ENCODE peak calls at places on chromosomes 4 and X, in nine cellular contexts. G is astrocyte of the spinal cord, E is tibial artery, U is HFF-Myc, D is IMR-90, R is lower leg skin, M is fibroblast of mammary gland, B is OCI-LY7, H is colonic mucosa. K is an unnamed sample.

GRCh38 chr4:95263960-95264359 is 284.8 kb downstream of the UNC5C start:
- DNase-seq in G (no peak), E (no peak), H (no peak), M (no peak), B (no peak), D (no peak), U (no peak), R (no peak), K (no peak)

GRCh38 chr4:5967783-5968182 is 50.4 kb downstream of the C4orf50 start:
- DNase-seq in U (no peak), D (no peak), R (peak), M (no peak), B (no peak), G (no peak), E (peak), H (no peak), K (no peak)

GRCh38 chr4:123505457-123506310 is 109.1 kb downstream of the SPRY1 start:
- DNase-seq in H (peak), B (peak), M (peak), U (no peak), E (peak), G (peak), D (peak), R (peak), K (no peak)

GRCh38 chr4:137635108-137635507 is 102.8 kb upstream of the PCDH18 start:
- DNase-seq in B (no peak), G (no peak), U (no peak), H (no peak), R (no peak), E (no peak), M (peak), D (peak), K (no peak)

GRCh38 chrX:136694491-136695087 is 46.6 kb downstream of the CD40LG start:
- DNase-seq in D (peak), U (peak), H (no peak), E (no peak), M (peak), G (peak), R (no peak), B (peak), K (peak)

GRCh38 chrX:15525664-15526416 is 25.2 kb downstream of the BMX start:
- DNase-seq in U (no peak), H (no peak), G (no peak), D (no peak), E (no peak), B (no peak), R (no peak), M (no peak), K (no peak)

GRCh38 chr4:159042097-159042605 is 60.7 kb upstream of the RAPGEF2 start:
- DNase-seq in U (no peak), R (no peak), G (no peak), M (no peak), B (no peak), D (no peak), H (peak), E (no peak), K (no peak)

GRCh38 chr4:156255205-156255604 is 301.5 kb upstream of the CTSO start:
- DNase-seq in M (no peak), D (no peak), R (no peak), G (peak), H (no peak), E (no peak), U (no peak), B (no peak), K (no peak)

GRCh38 chr4:57342406-57342805 is 232.2 kb upstream of the IGFBP7 start:
- DNase-seq in M (peak), B (no peak), E (no peak), R (no peak), U (no peak), G (peak), H (no peak), D (peak), K (no peak)

GRCh38 chrX:12076046-12076445 is 62.2 kb upstream of the FRMPD4 start:
- DNase-seq in B (no peak), U (no peak), R (no peak), D (peak), M (peak), H (no peak), E (no peak), G (peak), K (no peak)

GRCh38 chr4:53919605-53920004 is 144.8 kb downstream of the CHIC2 start:
- DNase-seq in G (no peak), E (no peak), B (no peak), R (no peak), D (no peak), H (no peak), U (no peak), M (no peak), K (no peak)

GRCh38 chrX:47523297-47523696 is 37.7 kb upstream of the ARAF start:
- DNase-seq in U (no peak), G (peak), B (peak), E (peak), M (peak), H (peak), R (peak), D (peak), K (peak)

GRCh38 chr4:39476181-39476873 is 17.5 kb downstream of the LIAS start:
- DNase-seq in M (peak), G (no peak), H (no peak), R (no peak), U (no peak), E (no peak), B (no peak), D (peak), K (no peak)

GRCh38 chr4:68872442-68873217 is 56.8 kb downstream of the UGT2B10 start:
- DNase-seq in D (no peak), H (no peak), U (no peak), E (no peak), G (no peak), M (no peak), B (no peak), R (no peak), K (no peak)

GRCh38 chr4:39354178-39354503 is 12.0 kb downstream of the RFC1 start:
- DNase-seq in R (no peak), H (no peak), M (no peak), G (no peak), D (no peak), U (no peak), B (no peak), E (no peak), K (no peak)

GRCh38 chrX:105945266-105945665 is 93.3 kb downstream of the SERPINA7 start:
- DNase-seq in D (no peak), M (no peak), E (no peak), G (no peak), B (no peak), H (no peak), R (no peak), U (no peak), K (no peak)

GRCh38 chrX:31227250-31227649 is 155.4 kb upstream of the FTHL17 start:
- DNase-seq in E (no peak), B (no peak), M (peak), G (no peak), U (no peak), D (peak), H (no peak), R (no peak), K (no peak)

GRCh38 chr4:167767281-167767680 is 325.1 kb upstream of the ANXA10 start:
- DNase-seq in H (no peak), E (no peak), D (no peak), R (no peak), U (no peak), G (no peak), M (no peak), B (no peak), K (no peak)

GRCh38 chr4:8167291-8167690 is 8.7 kb upstream of the ABLIM2 start:
- DNase-seq in M (no peak), B (no peak), H (no peak), U (no peak), R (no peak), E (no peak), G (no peak), D (no peak), K (no peak)

GRCh38 chr4:185541251-185541671 is 6.0 kb upstream of the PDLIM3 start:
- DNase-seq in M (no peak), D (no peak), B (no peak), U (no peak), G (peak), H (peak), E (peak), R (no peak), K (no peak)

GRCh38 chr4:133186210-133186609 is 37.1 kb downstream of the PCDH10 start:
- DNase-seq in D (peak), U (no peak), B (no peak), E (no peak), M (no peak), G (peak), H (no peak), R (no peak), K (no peak)

GRCh38 chr4:127113852-127114362 is 518.9 kb upstream of the INTU start:
- DNase-seq in B (no peak), G (no peak), E (no peak), D (no peak), M (no peak), R (no peak), H (no peak), U (no peak), K (no peak)

GRCh38 chr4:57137261-57137660 is 27.1 kb upstream of the IGFBP7 start:
- DNase-seq in B (no peak), R (no peak), D (no peak), U (no peak), G (no peak), H (no peak), M (no peak), E (no peak), K (no peak)

GRCh38 chrX:23478561-23478960 is 143.9 kb downstream of the PTCHD1 start:
- DNase-seq in U (no peak), G (no peak), B (no peak), E (no peak), M (no peak), D (no peak), H (no peak), R (no peak), K (no peak)

GRCh38 chr4:153539058-153539826 is 73.1 kb downstream of the TMEM131L start:
- DNase-seq in H (no peak), B (no peak), G (peak), E (no peak), M (no peak), U (no peak), D (no peak), R (no peak), K (no peak)

GRCh38 chr4:57270350-57270749 is 160.2 kb upstream of the IGFBP7 start:
- DNase-seq in D (no peak), M (peak), R (no peak), H (no peak), B (no peak), E (no peak), U (no peak), G (no peak), K (no peak)

GRCh38 chr4:127425911-127426310 is 206.8 kb upstream of the INTU start:
- DNase-seq in D (no peak), R (no peak), U (no peak), H (no peak), E (no peak), B (no peak), M (no peak), G (no peak), K (no peak)

GRCh38 chrX:40007746-40008705 is 89.7 kb downstream of the BCOR start:
- DNase-seq in U (no peak), D (no peak), B (no peak), H (no peak), M (no peak), R (no peak), E (no peak), G (no peak), K (no peak)

GRCh38 chrX:68868316-68868715 is 39.5 kb downstream of the EFNB1 start:
- DNase-seq in D (no peak), R (no peak), B (no peak), G (peak), U (no peak), H (no peak), M (no peak), E (no peak), K (no peak)

GRCh38 chr4:89064848-89065247 is 7.9 kb upstream of the FAM13A start:
- DNase-seq in D (no peak), B (no peak), E (no peak), H (no peak), R (no peak), M (peak), G (peak), U (no peak), K (no peak)

GRCh38 chr4:177033130-177033529 is 240.4 kb upstream of the VEGFC start:
- DNase-seq in E (no peak), D (no peak), B (no peak), U (no peak), R (no peak), M (no peak), H (no peak), G (no peak), K (no peak)

GRCh38 chr4:110518889-110519490 is 43.0 kb downstream of the ENPEP start:
- DNase-seq in U (no peak), M (peak), D (peak), E (no peak), B (peak), R (no peak), H (peak), G (peak), K (no peak)

GRCh38 chr4:179196511-179196910 is 1754.3 kb upstream of the AGA start:
- DNase-seq in H (no peak), D (peak), E (no peak), B (no peak), M (no peak), R (no peak), G (peak), U (no peak), K (no peak)

GRCh38 chr4:14169460-14169859 is 541.9 kb upstream of the BOD1L1 start:
- DNase-seq in D (peak), M (peak), H (no peak), B (no peak), G (peak), R (no peak), E (no peak), U (no peak), K (no peak)

GRCh38 chrX:78747471-78747870 is at the start of gene LPAR4:
- DNase-seq in B (no peak), U (no peak), H (no peak), D (no peak), M (peak), G (peak), R (no peak), E (no peak), K (no peak)
- H3K4me3 ChIP-seq in B (no peak), U (peak), H (no peak), D (peak), M (peak), G (peak), R (no peak), E (peak), K (no peak)

DNA sequence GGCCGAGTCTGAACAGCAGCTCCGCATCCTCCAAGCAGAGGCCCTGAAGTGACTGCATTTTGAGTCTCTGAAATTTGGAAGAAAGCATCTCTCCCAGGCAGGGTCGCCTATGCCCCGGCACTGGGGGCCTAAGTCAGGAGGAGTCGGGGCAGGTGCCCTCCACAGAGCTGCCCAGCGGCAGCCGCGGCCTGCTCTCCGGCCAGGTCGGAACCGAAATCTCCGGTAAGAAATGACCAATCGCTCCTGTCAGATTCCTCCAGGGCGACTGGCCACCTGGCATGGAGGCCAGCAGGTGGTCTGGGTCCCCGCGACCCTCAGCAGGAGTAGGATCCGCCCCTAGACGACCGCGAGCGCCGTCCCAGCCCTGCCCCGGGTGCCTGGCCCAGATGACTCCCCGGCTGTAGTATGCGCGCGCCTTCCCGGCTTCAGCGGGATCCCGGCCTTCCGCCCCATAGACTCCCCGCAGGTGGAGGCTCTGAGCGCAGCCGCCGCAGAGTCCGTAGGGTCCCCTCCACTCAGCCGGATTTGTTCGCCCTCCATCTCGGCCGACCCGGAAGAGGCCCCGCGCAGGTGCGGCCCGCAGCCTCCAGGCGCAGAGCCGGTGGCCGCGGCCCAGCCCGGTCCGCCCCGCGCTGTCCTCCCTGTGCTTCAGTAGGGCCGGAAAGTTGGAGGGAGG is 1.5 kb downstream of the NKX1-1 start:
- DNase-seq in R (peak), D (no peak), U (no peak), E (no peak), M (no peak), H (peak), G (no peak), B (no peak), K (no peak)
- H3K4me3 ChIP-seq in R (no peak), D (no peak), U (no peak), E (no peak), M (no peak), H (no peak), G (no peak), B (no peak), K (no peak)

GRCh38 chr4:24210332-24210902 is 320.6 kb upstream of the PPARGC1A start:
- DNase-seq in H (no peak), B (no peak), D (peak), R (peak), G (peak), E (peak), M (peak), U (no peak), K (no peak)
- H3K4me3 ChIP-seq in H (no peak), B (no peak), D (no peak), R (no peak), G (no peak), E (no peak), M (no peak), U (no peak), K (no peak)

DNA sequence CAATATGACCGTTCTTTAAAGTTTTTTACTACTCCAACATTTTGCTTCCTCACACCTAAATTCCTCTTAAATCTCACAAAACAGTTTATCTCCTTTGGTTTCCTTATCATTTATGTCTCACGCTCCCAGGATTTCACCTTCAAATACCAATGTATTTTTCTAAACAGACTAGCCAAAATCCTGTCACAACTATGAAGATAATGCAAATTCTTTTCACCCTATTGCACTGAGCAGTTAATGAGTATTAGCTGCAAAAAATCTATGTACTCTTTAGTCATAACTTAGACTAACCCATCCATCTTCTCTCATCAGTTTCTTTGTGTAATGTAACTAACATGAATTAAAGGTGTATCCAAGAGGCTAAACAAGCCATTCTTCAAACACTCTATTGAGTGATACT is 151.3 kb downstream of the COMMD8 start:
- DNase-seq in G (no peak), D (no peak), M (no peak), R (no peak), H (no peak), E (no peak), U (no peak), B (no peak), K (no peak)
- H3K4me3 ChIP-seq in G (no peak), D (no peak), M (no peak), R (no peak), H (no peak), E (no peak), U (no peak), B (no peak), K (no peak)

GRCh38 chrX:134546187-134546586 is 86.2 kb downstream of the HPRT1 start:
- DNase-seq in D (no peak), R (no peak), G (no peak), H (no peak), U (no peak), E (no peak), M (no peak), B (no peak), K (no peak)

GRCh38 chrX:134548844-134549205 is 88.9 kb downstream of the HPRT1 start:
- DNase-seq in R (no peak), U (no peak), H (no peak), D (no peak), B (no peak), M (no peak), E (no peak), G (no peak), K (no peak)

GRCh38 chrX:134547047-134547679 is 87.2 kb downstream of the HPRT1 start:
- DNase-seq in R (no peak), H (no peak), M (peak), G (peak), E (no peak), D (peak), U (no peak), B (no peak), K (no peak)

GRCh38 chrX:134545524-134545923 is 85.6 kb downstream of the HPRT1 start:
- DNase-seq in G (no peak), M (peak), D (no peak), R (no peak), B (no peak), U (no peak), H (no peak), E (no peak), K (no peak)

GRCh38 chrX:134548257-134548732 is 88.3 kb downstream of the HPRT1 start:
- DNase-seq in G (no peak), H (no peak), U (no peak), R (no peak), B (peak), D (no peak), E (no peak), M (peak), K (no peak)
- H3K4me3 ChIP-seq in G (peak), H (peak), U (peak), R (no peak), B (peak), D (peak), E (peak), M (peak), K (peak)

DNA sequence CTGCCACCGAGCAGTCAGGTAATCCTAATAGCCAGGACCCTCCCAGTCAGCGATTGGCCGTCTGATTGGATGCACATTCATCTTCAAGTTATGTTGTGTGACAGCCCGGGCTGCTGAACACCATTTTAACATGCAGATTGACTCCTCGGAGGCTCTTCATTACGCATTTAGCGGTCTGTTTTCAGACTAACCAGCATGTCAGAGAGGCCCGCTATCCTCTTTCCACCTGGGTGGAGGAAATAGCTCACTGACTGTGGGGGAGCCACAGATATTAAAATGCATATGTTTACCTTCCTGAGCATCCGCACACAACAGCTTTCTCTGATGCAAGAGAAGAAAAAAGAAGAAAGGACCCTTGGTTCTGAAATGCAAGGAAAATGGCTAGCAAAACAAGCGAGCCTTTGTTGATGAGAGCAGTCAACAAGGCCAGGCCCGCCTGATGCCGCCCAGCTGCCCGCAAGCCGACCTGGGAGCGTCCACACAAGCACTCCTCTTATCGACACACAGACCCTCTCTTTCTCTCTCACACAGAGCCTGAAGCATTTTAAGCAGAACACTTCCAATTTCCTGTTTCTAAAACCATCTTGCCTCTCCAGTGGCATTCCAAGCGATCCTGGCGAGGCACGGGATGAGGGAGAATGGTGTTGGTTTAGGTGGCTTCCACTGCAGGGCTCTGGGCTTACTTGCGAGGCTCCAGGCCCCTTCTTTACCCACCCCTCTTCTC is 118.3 kb downstream of the MGST2 start:
- DNase-seq in G (no peak), R (no peak), H (no peak), E (no peak), M (no peak), D (no peak), U (no peak), B (no peak), K (no peak)
- H3K4me3 ChIP-seq in G (no peak), R (no peak), H (no peak), E (no peak), M (no peak), D (no peak), U (no peak), B (no peak), K (no peak)

GRCh38 chr4:148216866-148217814 is 225.1 kb downstream of the NR3C2 start:
- DNase-seq in M (no peak), R (no peak), E (no peak), D (no peak), U (no peak), G (peak), B (peak), H (no peak), K (peak)
- H3K4me3 ChIP-seq in M (no peak), R (no peak), E (peak), D (no peak), U (no peak), G (no peak), B (peak), H (no peak), K (peak)

K was measured in GM12864.